ENCODE peak calls at places on chromosomes 11 and 22, in eight cellular contexts. R is GM13976; Q is fibroblast of mammary gland; T is lower leg skin; F is fibroblast of lung; Z is activated CD8-positive, alpha-beta T cell treated with anti-CD3 and anti-CD28 coated beads for 36 hours; L is CD8-positive, alpha-beta T cell; V is WERI-Rb-1. O is an unnamed sample.

GRCh38 chr11:64086263-64086938 is 50.7 kb downstream of the FLRT1 start:
- DNase-seq in L (no peak), V (no peak), Q (peak; percentile 54), R (no peak), F (peak; percentile 75), Z (no peak), T (peak; percentile 89), O (no peak)

GRCh38 chr11:74442601-74443000 is 24.7 kb downstream of the KCNE3 start:
- DNase-seq in V (no peak), T (no peak), Q (no peak), L (no peak), F (no peak), Z (no peak), R (no peak), O (no peak)

GRCh38 chr11:1608363-1608762 is at the start of gene KRTAP5-3:
- DNase-seq in Z (no peak), L (no peak), T (no peak), Q (no peak), V (no peak), F (no peak), R (no peak), O (no peak)

GRCh38 chr11:66281001-66281400 is 3.0 kb downstream of the CNIH2 start:
- DNase-seq in V (no peak), F (no peak), T (no peak), Z (no peak), L (no peak), Q (no peak), R (no peak), O (no peak)

GRCh38 chr11:88414981-88415391 is 77.5 kb upstream of the CTSC start:
- DNase-seq in T (no peak), Z (peak; percentile 60), F (no peak), V (no peak), R (no peak), Q (no peak), L (no peak), O (peak; percentile 58)

GRCh38 chr11:44817207-44817944 is 90.6 kb downstream of the TSPAN18 start:
- DNase-seq in Q (peak; percentile 45), L (no peak), Z (no peak), T (no peak), F (no peak), R (no peak), V (no peak), O (no peak)

GRCh38 chr22:46483353-46483752 is 54.1 kb downstream of the CELSR1 start:
- DNase-seq in Z (no peak), L (no peak), Q (no peak), T (no peak), V (no peak), R (no peak), F (no peak), O (no peak)

GRCh38 chr11:134270250-134270714 is 5.9 kb upstream of the GLB1L3 start:
- DNase-seq in F (no peak), Q (no peak), V (peak; percentile 17), Z (peak; percentile 19), R (no peak), L (no peak), T (peak; percentile 40), O (peak; percentile 21)

GRCh38 chr11:87219266-87219665 is 181.5 kb downstream of the TMEM135 start:
- DNase-seq in Q (no peak), Z (peak; percentile 39), L (no peak), T (no peak), R (peak; percentile 19), F (peak; percentile 5), V (no peak), O (no peak)

GRCh38 chr11:7165911-7166310 is 77.1 kb downstream of the RBMXL2 start:
- DNase-seq in F (no peak), R (no peak), T (no peak), L (no peak), V (no peak), Z (no peak), Q (no peak), O (peak; percentile 43)

GRCh38 chr11:7170431-7170830 is 81.3 kb upstream of the SYT9 start:
- DNase-seq in V (peak; percentile 14), Z (no peak), Q (no peak), F (no peak), L (no peak), R (no peak), T (no peak), O (peak; percentile 11)

GRCh38 chr11:7168741-7168990 is 79.9 kb downstream of the RBMXL2 start:
- DNase-seq in L (no peak), R (no peak), F (no peak), T (no peak), Z (no peak), V (no peak), Q (no peak), O (no peak)

GRCh38 chr11:7167976-7168740 is 79.4 kb downstream of the RBMXL2 start:
- DNase-seq in L (no peak), F (no peak), Q (no peak), T (no peak), R (no peak), V (no peak), Z (no peak), O (no peak)
- TF ChIP-seq CTCF in L (no peak), F (no peak), Q (no peak), T (no peak), R (no peak), V (no peak), Z (no peak), O (no peak)

GRCh38 chr11:126920833-126921232 is 79.7 kb downstream of the KIRREL3 start:
- DNase-seq in F (no peak), Z (no peak), V (no peak), R (no peak), L (no peak), T (no peak), Q (no peak), O (no peak)
- TF ChIP-seq CTCF in F (no peak), Z (no peak), V (peak; percentile 23), R (no peak), L (no peak), T (no peak), Q (no peak), O (no peak)

GRCh38 chr22:24129980-24130379 is 51.3 kb upstream of the SUSD2 start:
- DNase-seq in T (no peak), Z (no peak), L (no peak), Q (no peak), V (no peak), R (no peak), F (no peak), O (no peak)
- TF ChIP-seq CTCF in T (no peak), Z (no peak), L (no peak), Q (no peak), V (no peak), R (no peak), F (no peak), O (no peak)

DNA sequence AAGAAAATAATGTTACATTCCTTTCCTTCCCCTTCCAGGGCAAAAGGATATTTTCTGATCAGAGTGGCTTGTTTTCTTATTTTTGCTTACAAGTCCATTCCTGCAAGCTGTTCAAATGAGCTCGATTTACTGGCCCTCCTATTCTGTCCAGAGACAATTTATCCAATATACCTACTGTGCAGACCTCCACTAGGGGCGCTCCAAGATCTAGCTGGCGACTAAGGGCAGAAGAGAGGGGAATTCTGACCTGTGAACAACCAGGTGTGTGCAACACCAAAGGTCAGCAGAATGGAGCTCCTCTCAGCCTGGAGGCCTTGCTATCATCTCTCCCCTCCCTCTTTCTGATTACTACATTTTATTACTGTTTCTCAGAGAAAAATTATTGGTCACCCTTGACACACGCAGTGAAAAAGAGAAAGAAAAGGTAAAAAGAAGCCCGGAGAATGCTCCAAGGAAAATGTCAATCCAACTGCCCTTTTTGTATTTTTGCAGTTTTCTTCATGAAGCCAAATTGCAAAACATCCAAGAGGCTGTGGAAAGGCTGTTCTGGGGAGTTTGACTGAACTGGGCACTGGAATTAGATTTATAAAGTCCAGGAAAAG is 3.2 kb downstream of the SEZ6L start:
- DNase-seq in F (peak; percentile 1), L (no peak), R (peak; percentile 54), Q (peak; percentile 13), T (no peak), V (peak; percentile 77), Z (peak; percentile 57), O (peak; percentile 18)
- TF ChIP-seq CTCF in F (peak; percentile 51), L (peak; percentile 43), R (peak; percentile 68), Q (peak; percentile 51), T (no peak), V (peak; percentile 71), Z (peak; percentile 71), O (peak; percentile 54)

GRCh38 chr22:22702159-22702873 is 57.9 kb downstream of the GGTLC2 start:
- DNase-seq in Z (peak; percentile 21), F (no peak), R (no peak), T (peak; percentile 29), Q (peak; percentile 65), V (peak; percentile 62), L (no peak), O (peak; percentile 53)
- TF ChIP-seq CTCF in Z (peak; percentile 48), F (peak; percentile 19), R (peak; percentile 70), T (no peak), Q (peak; percentile 49), V (peak; percentile 86), L (no peak), O (peak; percentile 43)

DNA sequence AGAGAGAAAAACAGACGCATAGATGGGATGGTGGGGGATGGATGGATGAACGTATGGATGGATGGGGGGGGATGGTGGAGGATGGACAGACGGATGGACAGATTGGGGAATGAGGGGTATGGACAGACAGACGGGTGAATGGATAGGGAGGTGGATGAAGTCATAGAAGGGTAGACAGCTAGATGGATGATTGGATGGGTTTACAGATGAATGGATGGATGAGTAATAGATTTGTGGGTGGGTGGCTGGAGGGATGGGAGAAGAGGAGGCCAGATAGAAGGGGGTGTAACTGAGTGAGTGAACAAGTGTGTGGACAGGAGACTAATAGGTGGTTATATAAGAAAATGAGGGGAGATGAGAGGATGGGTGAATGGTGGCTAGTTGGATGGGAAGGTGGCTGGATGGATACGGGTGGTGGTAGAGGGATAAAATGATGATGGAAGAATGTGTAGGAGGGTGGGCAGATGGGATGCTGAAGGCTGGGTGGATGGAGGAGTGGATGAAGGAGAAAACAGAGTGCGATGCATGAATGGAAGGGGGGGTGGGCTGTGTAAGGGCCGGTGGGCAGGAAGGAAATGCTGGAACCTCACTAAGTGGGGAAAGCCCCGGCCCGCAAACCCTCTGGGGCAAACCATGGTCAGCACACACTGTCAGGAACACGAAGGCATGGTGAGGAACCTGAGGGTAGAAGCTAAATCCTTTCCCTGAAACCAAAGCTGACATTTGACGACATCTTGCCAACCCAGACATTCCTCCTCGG is 21.6 kb downstream of the ARVCF start:
- DNase-seq in F (no peak), L (no peak), T (no peak), V (no peak), Z (no peak), R (no peak), Q (peak; percentile 20), O (no peak)
- TF ChIP-seq CTCF in F (no peak), L (no peak), T (no peak), V (no peak), Z (no peak), R (no peak), Q (no peak), O (no peak)

DNA sequence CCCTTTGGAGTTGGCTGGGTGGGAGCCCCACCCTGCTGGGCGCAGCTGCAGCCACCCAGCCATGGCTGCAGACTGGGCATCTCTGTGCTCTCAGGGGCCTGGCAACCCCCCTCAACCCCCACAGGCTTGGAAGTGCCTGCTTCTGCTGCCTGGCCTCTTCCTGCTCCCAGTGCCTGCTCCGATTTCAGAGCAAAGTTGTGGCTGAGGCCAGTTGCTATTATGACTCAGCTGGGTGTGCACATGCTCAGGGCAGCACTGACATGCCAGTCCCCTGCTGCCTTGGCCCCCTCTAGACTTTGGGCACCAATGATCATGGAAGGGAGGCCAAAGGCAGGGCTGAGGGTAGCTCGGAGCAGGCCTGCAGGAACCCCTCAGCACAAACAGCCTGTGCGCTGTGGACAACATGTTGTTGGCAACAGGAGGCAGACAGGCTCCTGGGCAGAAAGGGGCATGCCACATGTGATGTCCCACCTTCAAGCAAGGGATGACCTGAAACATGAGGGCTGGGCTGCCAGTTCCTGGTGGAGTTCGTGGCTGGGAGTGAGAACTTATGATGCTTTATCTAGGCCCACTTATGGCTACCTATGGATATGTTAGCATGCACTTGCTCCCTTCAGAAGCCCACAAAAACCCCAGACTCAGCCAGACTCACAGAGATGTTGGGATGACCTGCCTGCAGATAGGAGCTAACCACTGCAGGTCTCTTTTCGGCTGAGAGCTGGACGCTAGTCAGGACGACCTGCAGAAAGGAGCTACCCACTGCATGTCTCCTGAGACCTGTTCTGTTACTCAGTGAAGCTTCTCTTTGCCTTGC is 96.4 kb upstream of the AMOTL1 start:
- DNase-seq in V (no peak), T (no peak), R (no peak), Z (no peak), L (no peak), F (no peak), Q (no peak), O (no peak)
- TF ChIP-seq CTCF in V (no peak), T (no peak), R (no peak), Z (no peak), L (no peak), F (no peak), Q (no peak), O (no peak)

O was measured in MCF 10A.